ENCODE peak calls at places on chromosome 7, in four cellular contexts. T, N, K and M are unnamed samples.

GRCh38 chr7:1255083-1255816 is 22.6 kb downstream of the UNCX start:
- DNase-seq in N (no peak), T (no peak), K (no peak), M (no peak)

GRCh38 chr7:138657854-138658386 is 43.2 kb downstream of the SVOPL start:
- DNase-seq in T (no peak), K (no peak), N (no peak), M (no peak)

GRCh38 chr7:124399941-124400340 is 365.7 kb downstream of the GPR37 start:
- DNase-seq in K (no peak), T (no peak), N (no peak), M (no peak)

GRCh38 chr7:84548366-84549085 is 353.9 kb upstream of the SEMA3A start:
- DNase-seq in T (no peak), K (peak; percentile 88), N (peak; percentile 94), M (no peak)

GRCh38 chr7:157263156-157263555 is 73.6 kb upstream of the DNAJB6 start:
- DNase-seq in K (no peak), N (no peak), T (no peak), M (no peak)

GRCh38 chr7:80630611-80631010 is 7.8 kb upstream of the CD36 start:
- DNase-seq in N (peak; percentile 27), T (no peak), K (peak; percentile 29), M (no peak)

GRCh38 chr7:80680159-80680903 is 41.9 kb downstream of the CD36 start:
- DNase-seq in K (no peak), T (no peak), N (no peak), M (no peak)

GRCh38 chr7:72080865-72081264 is 331.3 kb downstream of the CALN1 start:
- DNase-seq in K (no peak), N (no peak), T (no peak), M (no peak)

GRCh38 chr7:155344270-155344617 is 46.6 kb downstream of the INSIG1 start:
- DNase-seq in N (no peak), T (no peak), K (no peak), M (peak; percentile 35)

GRCh38 chr7:1708640-1709249 is 38.7 kb downstream of the ELFN1 start:
- DNase-seq in N (no peak), K (no peak), T (no peak), M (no peak)

GRCh38 chr7:143510854-143511592 is 33.4 kb downstream of the TAS2R41 start:
- DNase-seq in N (no peak), T (no peak), K (no peak), M (no peak)

GRCh38 chr7:21782996-21783395 is 162.7 kb downstream of the CDCA7L start:
- DNase-seq in K (peak; percentile 8), N (peak; percentile 54), T (no peak), M (no peak)

GRCh38 chr7:8037151-8037550 is 68.6 kb downstream of the GLCCI1 start:
- DNase-seq in N (peak; percentile 2), K (no peak), T (no peak), M (no peak)

GRCh38 chr7:40706829-40707228 is 572.0 kb downstream of the SUGCT start:
- DNase-seq in N (no peak), K (no peak), T (no peak), M (no peak)

GRCh38 chr7:14682910-14683465 is 219.6 kb downstream of the DGKB start:
- DNase-seq in T (no peak), N (no peak), K (no peak), M (no peak)

GRCh38 chr7:25575634-25576033 is 347.3 kb upstream of the NPVF start:
- DNase-seq in K (no peak), T (no peak), N (no peak), M (no peak)

GRCh38 chr7:879093-879492 is 2.7 kb downstream of the GET4 start:
- DNase-seq in N (no peak), T (no peak), K (no peak), M (no peak)

GRCh38 chr7:142001163-142001874 is 5.6 kb downstream of the MGAM start:
- DNase-seq in N (no peak), K (no peak), T (no peak), M (no peak)